ENCODE peak calls at places on chromosomes 16 and 17, in ten cellular contexts. S, H, T, K, B, Y, Q, V, A and L are unnamed samples.

GRCh38 chr17:77508047-77508715 is 367.4 kb downstream of the SEC14L1 start:
- DNase-seq in K (no peak), T (no peak), B (no peak), Q (no peak), V (no peak), H (no peak), S (no peak), A (no peak), Y (no peak), L (peak)

GRCh38 chr17:31443386-31443785 is 51.9 kb downstream of the RAB11FIP4 start:
- DNase-seq in T (no peak), Q (no peak), V (no peak), B (no peak), A (no peak), H (no peak), S (no peak), K (no peak), Y (no peak), L (no peak)

GRCh38 chr17:50045154-50045553 is 10.8 kb upstream of the ITGA3 start:
- DNase-seq in H (no peak), T (no peak), S (no peak), Y (no peak), A (peak), Q (no peak), V (no peak), K (no peak), B (no peak), L (no peak)

GRCh38 chr16:79598341-79599181 is 2.0 kb downstream of the MAF start:
- DNase-seq in S (peak), V (peak), T (no peak), A (peak), Y (peak), K (peak), B (peak), H (peak), Q (no peak), L (no peak)

GRCh38 chr17:68591583-68591982 is 9.6 kb downstream of the FAM20A start:
- DNase-seq in K (no peak), Y (no peak), B (no peak), A (no peak), T (no peak), S (no peak), H (no peak), V (no peak), Q (no peak), L (no peak)

GRCh38 chr16:49484454-49484853 is 110.8 kb downstream of the C16orf78 start:
- DNase-seq in Q (no peak), K (no peak), B (no peak), A (peak), V (peak), Y (peak), T (peak), H (peak), S (no peak), L (no peak)

GRCh38 chr17:68657166-68657940 is 56.2 kb upstream of the FAM20A start:
- DNase-seq in Q (no peak), A (no peak), H (no peak), B (no peak), K (no peak), V (no peak), Y (no peak), S (no peak), T (no peak), L (no peak)

GRCh38 chr16:63690267-63690666 is 1431.6 kb downstream of the CDH11 start:
- DNase-seq in B (no peak), T (no peak), V (no peak), S (no peak), A (no peak), Q (no peak), Y (no peak), H (no peak), K (no peak), L (no peak)

GRCh38 chr17:2173005-2173404 is 118.1 kb downstream of the HIC1 start:
- DNase-seq in Y (peak), A (no peak), S (no peak), Q (no peak), B (no peak), V (peak), T (no peak), K (no peak), H (no peak), L (no peak)

GRCh38 chr17:57810740-57811632 is 38.9 kb downstream of the MRPS23 start:
- DNase-seq in V (peak), S (no peak), T (no peak), A (no peak), Y (peak), K (no peak), B (no peak), H (peak), Q (no peak), L (peak)

GRCh38 chr16:27472091-27473020 is 70.4 kb downstream of the IL21R start:
- DNase-seq in B (no peak), S (no peak), V (peak), K (no peak), H (no peak), T (no peak), A (no peak), Q (no peak), Y (peak), L (no peak)

GRCh38 chr16:77569406-77569805 is 134.6 kb upstream of the ADAMTS18 start:
- DNase-seq in B (no peak), V (no peak), Y (no peak), A (no peak), H (no peak), K (no peak), T (no peak), S (no peak), Q (no peak), L (no peak)

GRCh38 chr17:5793899-5794298 is 209.6 kb upstream of the NLRP1 start:
- DNase-seq in K (no peak), B (no peak), H (no peak), S (no peak), Q (no peak), A (no peak), V (peak), T (no peak), Y (peak), L (no peak)

GRCh38 chr16:89043636-89044393 is 49.8 kb upstream of the ACSF3 start:
- DNase-seq in Y (no peak), T (no peak), K (no peak), H (no peak), B (no peak), V (no peak), Q (no peak), S (no peak), A (no peak), L (no peak)

GRCh38 chr16:89060207-89060794 is 33.4 kb upstream of the ACSF3 start:
- DNase-seq in K (no peak), V (no peak), T (peak), Y (no peak), H (no peak), A (no peak), B (no peak), Q (no peak), S (no peak), L (no peak)

GRCh38 chr17:49515196-49515770 is 20.2 kb downstream of the NGFR start:
- DNase-seq in H (peak), Q (peak), S (peak), B (no peak), Y (peak), V (peak), K (peak), T (no peak), A (peak), L (peak)

GRCh38 chr16:89720859-89721643 is at the start of the genes VPS9D1 and ZNF276:
- DNase-seq in S (peak), H (peak), B (peak), Q (peak), V (peak), A (peak), T (peak), Y (peak), K (peak), L (peak)

GRCh38 chr16:57601801-57602478 is 26.5 kb upstream of the ADGRG1 start:
- DNase-seq in Y (no peak), T (no peak), B (peak), A (no peak), S (no peak), Q (no peak), H (no peak), V (no peak), K (no peak), L (no peak)

GRCh38 chr17:79053251-79053925 is 21.2 kb upstream of the ENGASE start:
- DNase-seq in K (no peak), Y (peak), H (no peak), A (no peak), B (no peak), S (no peak), Q (no peak), V (peak), T (no peak), L (no peak)

GRCh38 chr16:19980866-19981265 is 92.8 kb downstream of the GPR139 start:
- DNase-seq in K (no peak), Y (peak), A (no peak), V (peak), Q (peak), S (no peak), T (no peak), B (no peak), H (no peak), L (peak)

GRCh38 chr16:53084141-53084541 is 29.4 kb downstream of the CHD9 start:
- DNase-seq in Y (no peak), A (no peak), T (no peak), Q (no peak), V (no peak), S (no peak), H (no peak), K (no peak), B (no peak), L (no peak)

GRCh38 chr16:53892155-53892554 is 188.2 kb downstream of the FTO start:
- DNase-seq in A (no peak), Q (peak), B (peak), T (peak), K (peak), H (peak), Y (peak), S (no peak), V (peak), L (peak)

GRCh38 chr16:30186444-30186781 is 3.0 kb downstream of the CORO1A start:
- DNase-seq in T (no peak), V (no peak), B (no peak), K (no peak), S (no peak), Q (no peak), H (no peak), Y (no peak), A (no peak), L (no peak)

GRCh38 chr16:25006504-25007055 is 8.6 kb downstream of the ARHGAP17 start:
- DNase-seq in H (peak), A (no peak), K (peak), Q (no peak), S (no peak), V (peak), T (no peak), B (no peak), Y (peak), L (peak)

GRCh38 chr17:71071837-71072236 is 902.5 kb downstream of the KCNJ2 start:
- DNase-seq in V (peak), Y (peak), H (peak), B (no peak), T (no peak), Q (peak), S (no peak), K (no peak), A (no peak), L (peak)

GRCh38 chr16:64428463-64428862 is 693.4 kb downstream of the CDH11 start:
- DNase-seq in K (no peak), Y (peak), Q (no peak), S (no peak), T (peak), B (no peak), A (no peak), V (peak), H (peak), L (no peak)

GRCh38 chr16:31105677-31106213 is 2.4 kb upstream of the BCKDK start:
- DNase-seq in Y (peak), Q (peak), H (peak), S (no peak), K (peak), A (peak), B (peak), T (peak), V (peak), L (peak)

GRCh38 chr16:67264277-67264676 is 15.1 kb upstream of the PLEKHG4 start:
- DNase-seq in S (no peak), Y (no peak), K (no peak), H (no peak), Q (no peak), A (peak), T (no peak), B (no peak), V (no peak), L (no peak)

GRCh38 chr16:53159781-53160436 is 105.1 kb downstream of the CHD9 start:
- DNase-seq in S (no peak), Y (peak), K (peak), V (peak), Q (peak), B (peak), A (no peak), T (peak), H (peak), L (peak)

GRCh38 chr17:37466471-37466870 is 23.2 kb upstream of the DUSP14 start:
- DNase-seq in Y (peak), V (no peak), A (no peak), K (no peak), H (no peak), Q (peak), B (no peak), T (no peak), S (no peak), L (no peak)

GRCh38 chr17:49469831-49470568 is 25.1 kb upstream of the NGFR start:
- DNase-seq in H (peak), Q (no peak), K (no peak), T (no peak), A (no peak), Y (no peak), B (no peak), V (peak), S (no peak), L (no peak)

GRCh38 chr17:30219315-30219714 is 16.2 kb downstream of the SLC6A4 start:
- DNase-seq in T (no peak), S (no peak), K (no peak), V (no peak), H (no peak), Y (no peak), Q (no peak), A (no peak), B (no peak), L (no peak)